ENCODE peak calls at places on chromosomes 4 and X, in eight cellular contexts. Z is T-helper 2 cell; J is GM18507; Q is effector memory CD8-positive, alpha-beta T cell; H is central memory CD4-positive, alpha-beta T cell; C is naive thymus-derived CD4-positive, alpha-beta T cell; M is adipocyte; G is stimulated activated CD4-positive, alpha-beta T cell treated with anti-CD3 and anti-CD28 coated beads, TNF-alpha, amount 100 ng/mL, for 4 hours. T is an unnamed sample.

GRCh38 chrX:124455966-124456365 is 109.6 kb downstream of the SH2D1A start:
- DNase-seq in H (no peak), C (no peak), Z (no peak), G (no peak), M (no peak), J (no peak), Q (no peak), T (no peak)

GRCh38 chrX:19647159-19647558 is 131.9 kb upstream of the MAP3K15 start:
- DNase-seq in H (no peak), C (no peak), M (no peak), Q (no peak), J (no peak), Z (no peak), G (no peak), T (no peak)

GRCh38 chrX:68894513-68895338 is 65.9 kb downstream of the EFNB1 start:
- DNase-seq in M (peak), G (no peak), H (no peak), Z (peak), C (peak), Q (no peak), J (no peak), T (no peak)

GRCh38 chr4:182286035-182286434 is 42.8 kb downstream of the TENM3 start:
- DNase-seq in Q (no peak), Z (no peak), G (no peak), C (no peak), M (peak), J (no peak), H (no peak), T (no peak)

GRCh38 chr4:88605744-88606143 is 13.5 kb downstream of the HERC3 start:
- DNase-seq in J (no peak), M (no peak), G (no peak), C (no peak), Q (no peak), H (peak), Z (no peak), T (peak)

GRCh38 chr4:157014621-157015591 is 43.3 kb upstream of the PDGFC start:
- DNase-seq in M (peak), G (no peak), J (no peak), C (no peak), Z (no peak), Q (no peak), H (no peak), T (no peak)

GRCh38 chrX:96685205-96686099 is 810 bp downstream of the DIAPH2 start:
- DNase-seq in M (peak), C (peak), G (peak), J (no peak), Z (peak), Q (peak), H (peak), T (peak)

GRCh38 chr4:181147421-181147951 is 1095.7 kb upstream of the TENM3 start:
- DNase-seq in Z (no peak), H (no peak), M (no peak), C (no peak), G (no peak), Q (no peak), J (no peak), T (no peak)

GRCh38 chr4:7941111-7942018 is 1.7 kb upstream of the AFAP1 start:
- DNase-seq in G (no peak), M (no peak), J (no peak), Q (no peak), C (no peak), H (no peak), Z (no peak), T (no peak)

GRCh38 chrX:76202471-76202870 is 29.6 kb downstream of the PBDC1 start:
- DNase-seq in Z (no peak), H (no peak), Q (no peak), M (no peak), G (no peak), C (no peak), J (no peak), T (no peak)

GRCh38 chr4:86302242-86302641 is 57.6 kb downstream of the MAPK10 start:
- DNase-seq in J (no peak), Z (no peak), H (no peak), M (no peak), G (no peak), Q (no peak), C (no peak), T (no peak)

GRCh38 chr4:145299380-145300076 is 119.1 kb upstream of the OTUD4 start:
- DNase-seq in C (no peak), G (peak), Z (peak), H (peak), M (peak), J (peak), Q (no peak), T (no peak)

GRCh38 chr4:7938513-7939376 is 916 bp downstream of the AFAP1 start:
- DNase-seq in M (peak), Q (no peak), J (no peak), G (peak), C (no peak), H (peak), Z (no peak), T (peak)

T was measured in T-helper 9 cell.